ENCODE peak calls at places on chromosomes 7 and 10, in six cellular contexts. N is body of pancreas, D is transverse colon, K is esophagus muscularis mucosa, E is HCT116, B is uterus. Y is an unnamed sample. For H3K36me3, the result is how much of the 10 kb centered on the place peaks cover.

GRCh38 chr7:71705217-71705616 is 573.3 kb downstream of the GALNT17 start:
- DNase-seq in N (no peak), D (no peak), K (no peak), E (no peak), B (no peak), Y (no peak)

GRCh38 chr10:104260775-104261115 is 6.1 kb downstream of the GSTO1 start:
- DNase-seq in N (no peak), D (no peak), K (no peak), E (no peak), B (no peak), Y (no peak)

GRCh38 chr10:104349623-104350142 is 4.0 kb upstream of the CFAP58 start:
- DNase-seq in N (no peak), D (peak), K (no peak), E (no peak), B (no peak), Y (no peak)

GRCh38 chr7:17297243-17297642 is 1.2 kb upstream of the AHR start:
- DNase-seq in N (no peak), D (no peak), K (no peak), E (no peak), B (no peak), Y (no peak)

GRCh38 chr7:115937960-115938359 is 92.6 kb downstream of the TFEC start:
- DNase-seq in N (no peak), D (no peak), K (no peak), E (no peak), B (no peak), Y (no peak)

GRCh38 chr10:335151-335800 is 200.0 kb downstream of the ZMYND11 start:
- DNase-seq in N (no peak), D (no peak), K (no peak), E (no peak), B (no peak), Y (no peak)

GRCh38 chr7:140402178-140402835 is 1.6 kb upstream of the RAB19 start:
- DNase-seq in N (no peak), D (no peak), K (no peak), E (no peak), B (no peak), Y (no peak)

GRCh38 chr7:23696916-23697441 is 13.0 kb upstream of the STK31 start:
- DNase-seq in N (peak), D (peak), K (no peak), E (peak), B (no peak), Y (no peak)

GRCh38 chr7:92740713-92741126 is 95.7 kb downstream of the CDK6 start:
- DNase-seq in N (no peak), D (no peak), K (no peak), E (no peak), B (no peak), Y (no peak)

GRCh38 chr10:6465854-6466524 is 114.1 kb downstream of the PRKCQ start:
- DNase-seq in N (no peak), D (no peak), K (no peak), E (no peak), B (no peak), Y (no peak)

GRCh38 chr7:81457858-81458522 is 311.9 kb downstream of the HGF start:
- DNase-seq in N (no peak), D (no peak), K (no peak), E (peak), B (no peak), Y (no peak)

GRCh38 chr7:18437086-18437485 is 58.5 kb upstream of the HDAC9 start:
- DNase-seq in N (no peak), D (no peak), K (no peak), E (no peak), B (no peak), Y (no peak)

GRCh38 chr10:1214882-1215540 is 158.8 kb downstream of the WDR37 start:
- DNase-seq in N (no peak), D (no peak), K (no peak), E (no peak), B (no peak), Y (no peak)

GRCh38 chr7:90961037-90961725 is 303.1 kb upstream of the FZD1 start:
- DNase-seq in N (no peak), D (no peak), K (no peak), E (no peak), B (no peak), Y (no peak)

GRCh38 chr7:36037121-36037662 is 115.9 kb upstream of the EEPD1 start:
- DNase-seq in N (peak), D (peak), K (no peak), E (no peak), B (peak), Y (no peak)

GRCh38 chr7:28957822-28958234 is 302 bp downstream of the TRIL start:
- DNase-seq in N (no peak), D (no peak), K (peak), E (no peak), B (peak), Y (peak)

GRCh38 chr7:81013036-81013435 is 94.2 kb upstream of the SEMA3C start:
- DNase-seq in N (no peak), D (no peak), K (no peak), E (peak), B (no peak), Y (no peak)

GRCh38 chr7:105502173-105502572 is 19.9 kb downstream of the PUS7 start:
- DNase-seq in N (no peak), D (no peak), K (no peak), E (no peak), B (no peak), Y (no peak)

GRCh38 chr7:80244206-80244956 is 109.8 kb downstream of the GNAI1 start:
- DNase-seq in N (no peak), D (no peak), K (no peak), E (no peak), B (no peak), Y (no peak)

GRCh38 chr7:50657341-50657873 is 92.2 kb upstream of the DDC start:
- DNase-seq in N (no peak), D (peak), K (no peak), E (no peak), B (peak), Y (peak)

GRCh38 chr10:92689663-92690210 is at the start of gene HHEX:
- DNase-seq in N (peak), D (peak), K (peak), E (peak), B (peak), Y (peak)

GRCh38 chr10:71827828-71828227 is 23.2 kb downstream of the PSAP start:
- DNase-seq in N (no peak), D (no peak), K (no peak), E (no peak), B (no peak), Y (no peak)

GRCh38 chr10:71830726-71831125 is 20.3 kb downstream of the PSAP start:
- DNase-seq in N (no peak), D (no peak), K (no peak), E (no peak), B (no peak), Y (no peak)

GRCh38 chr10:71829171-71829570 is 21.9 kb downstream of the PSAP start:
- DNase-seq in N (no peak), D (no peak), K (no peak), E (no peak), B (no peak), Y (no peak)

GRCh38 chr10:71831646-71832552 is 19.2 kb downstream of the PSAP start:
- DNase-seq in N (no peak), D (peak), K (no peak), E (no peak), B (no peak), Y (no peak)

GRCh38 chr10:71828702-71829101 is 22.3 kb downstream of the PSAP start:
- DNase-seq in N (no peak), D (no peak), K (no peak), E (no peak), B (no peak), Y (no peak)
- H3K36me3 ChIP-seq in N (half or more), D (under half), K (half or more), E (under half), B (under half), Y (under half)

DNA sequence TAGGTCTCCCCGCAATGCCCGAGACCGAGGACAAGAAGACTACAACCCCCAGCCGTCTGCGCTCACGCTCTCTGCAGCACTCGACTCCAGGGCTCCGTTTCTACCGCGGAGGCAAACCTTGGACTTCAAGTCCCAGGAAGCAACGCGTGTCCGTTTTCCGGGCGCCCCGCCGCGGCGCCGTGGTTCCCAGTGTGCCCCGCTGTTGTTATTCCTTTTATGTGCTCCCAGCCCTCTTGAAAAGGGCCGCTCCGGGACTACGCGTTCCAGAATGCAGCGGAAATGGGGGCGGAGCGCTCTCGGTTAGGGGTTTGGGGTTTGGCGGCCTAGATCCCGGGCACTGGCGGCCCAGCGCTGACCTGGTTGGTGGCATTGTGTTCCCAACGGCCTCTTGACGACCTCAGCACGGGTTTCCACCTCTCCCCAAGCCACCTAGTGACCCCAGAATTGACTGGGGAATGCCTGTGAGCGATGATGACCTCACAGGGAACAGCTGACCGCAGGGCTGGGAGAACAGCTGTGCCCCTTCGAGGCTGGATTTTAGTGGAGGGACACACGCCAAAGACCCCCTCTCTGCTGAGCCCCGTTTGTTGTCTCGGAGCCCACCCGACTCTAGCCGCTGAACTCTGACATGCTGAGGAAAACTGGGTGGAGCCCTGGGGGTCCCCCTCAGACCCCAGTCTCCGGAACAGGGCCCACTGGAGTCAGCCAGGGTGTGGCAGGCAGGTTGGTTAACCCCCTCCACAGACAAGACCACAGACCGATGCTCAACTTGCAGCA is 480 bp upstream of the CDK5 start:
- DNase-seq in N (peak), D (peak), K (peak), E (peak), B (peak), Y (peak)
- TF ChIP-seq POLR2A in N (peak), D (peak), K (peak), E (peak), B (peak), Y (peak)

GRCh38 chr7:101208794-101209193 is 8.0 kb upstream of the MOGAT3 start:
- DNase-seq in N (no peak), D (no peak), K (no peak), E (no peak), B (no peak), Y (no peak)
- H3K36me3 ChIP-seq in N (under half), D (under half), K (half or more), E (under half), B (under half), Y (under half)

DNA sequence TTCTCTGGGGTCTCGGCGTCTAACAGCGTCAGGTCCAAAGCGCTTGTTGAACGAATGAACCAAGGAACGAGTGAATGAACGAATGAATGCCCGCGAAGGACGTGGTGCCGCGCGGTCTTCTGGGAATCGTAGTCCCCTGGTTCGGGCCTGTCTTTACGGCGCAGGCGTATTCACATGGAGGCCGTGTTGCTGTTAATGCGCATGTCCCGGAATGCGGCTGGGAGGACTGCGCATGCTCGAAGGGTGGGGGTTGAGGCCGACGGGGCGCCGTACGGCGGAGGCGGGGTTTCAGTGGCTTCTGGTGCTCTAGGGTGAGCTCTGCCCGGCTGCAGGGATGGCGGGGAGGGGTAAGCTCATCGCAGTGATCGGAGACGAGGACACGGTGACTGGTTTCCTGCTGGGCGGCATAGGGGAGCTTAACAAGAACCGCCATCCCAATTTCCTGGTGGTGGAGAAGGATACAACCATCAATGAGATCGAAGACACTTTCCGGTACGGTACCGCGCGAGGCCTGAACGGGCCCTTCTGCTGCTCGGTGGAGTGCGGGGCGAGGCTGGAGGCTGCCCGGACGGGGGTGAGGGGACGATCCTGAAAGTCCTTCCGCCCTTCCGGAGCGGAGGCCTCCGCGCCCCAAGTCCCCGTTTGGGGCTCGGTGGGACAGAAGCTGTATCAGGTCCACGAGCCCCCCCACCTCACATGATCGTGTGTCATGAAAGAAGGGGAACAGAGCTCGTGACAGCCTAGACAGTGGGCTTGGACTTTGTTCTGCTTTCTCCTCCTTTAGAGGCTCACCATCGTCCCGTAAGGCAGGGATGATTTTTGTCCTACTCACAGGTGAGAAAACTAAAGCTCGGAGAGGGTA is at the start of gene ATP6V1F:
- DNase-seq in N (peak), D (peak), K (peak), E (peak), B (peak), Y (peak)
- TF ChIP-seq POLR2A in N (peak), D (peak), K (peak), E (peak), B (peak), Y (peak)

GRCh38 chr7:128847721-128848211 is 14.9 kb upstream of the ATP6V1F start:
- DNase-seq in N (no peak), D (no peak), K (no peak), E (no peak), B (no peak), Y (no peak)

GRCh38 chr7:128848289-128849155 is 14.1 kb upstream of the ATP6V1F start:
- DNase-seq in N (no peak), D (no peak), K (no peak), E (no peak), B (no peak), Y (no peak)

GRCh38 chr7:128852537-128853254 is 10.0 kb upstream of the ATP6V1F start:
- DNase-seq in N (no peak), D (no peak), K (no peak), E (no peak), B (no peak), Y (no peak)

GRCh38 chr7:128849156-128849515 is 13.5 kb upstream of the ATP6V1F start:
- DNase-seq in N (no peak), D (no peak), K (no peak), E (no peak), B (no peak), Y (no peak)

DNA sequence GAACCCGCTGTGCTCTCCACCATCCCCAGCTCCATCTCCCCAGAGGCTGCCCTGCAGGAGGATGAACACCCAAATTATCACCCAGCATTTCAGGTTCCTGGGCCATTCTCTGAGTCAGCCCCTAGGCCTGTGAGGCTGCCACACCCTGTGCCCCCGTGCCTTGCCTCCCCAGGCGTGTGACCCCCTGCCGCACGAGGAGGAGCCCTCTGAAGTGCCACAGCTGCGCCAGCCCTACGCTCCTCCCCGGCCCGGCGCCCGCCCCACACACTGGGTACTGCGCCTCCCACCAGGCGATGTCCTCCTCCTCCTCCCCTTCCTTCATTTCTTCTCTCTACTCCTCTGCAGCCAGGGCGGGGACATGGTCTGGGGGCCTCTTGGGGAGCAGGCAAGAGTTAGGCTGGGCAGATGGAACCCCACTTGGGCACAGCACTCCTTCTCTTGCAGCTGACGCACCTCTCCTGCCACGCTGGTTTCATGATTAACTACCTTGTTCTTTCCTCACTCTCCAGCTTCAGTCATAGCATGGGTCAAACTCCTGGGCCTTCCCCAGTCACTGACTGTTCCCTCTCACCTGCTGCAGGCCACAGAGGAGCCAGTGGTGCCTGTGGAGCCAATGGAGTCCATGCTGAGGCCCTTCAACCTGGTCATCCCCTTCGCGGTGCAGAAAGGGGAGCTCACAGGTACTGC is 12.7 kb upstream of the ATP6V1F start:
- DNase-seq in N (no peak), D (no peak), K (no peak), E (no peak), B (no peak), Y (no peak)
- H3K36me3 ChIP-seq in N (under half), D (under half), K (half or more), E (under half), B (under half), Y (under half)

DNA sequence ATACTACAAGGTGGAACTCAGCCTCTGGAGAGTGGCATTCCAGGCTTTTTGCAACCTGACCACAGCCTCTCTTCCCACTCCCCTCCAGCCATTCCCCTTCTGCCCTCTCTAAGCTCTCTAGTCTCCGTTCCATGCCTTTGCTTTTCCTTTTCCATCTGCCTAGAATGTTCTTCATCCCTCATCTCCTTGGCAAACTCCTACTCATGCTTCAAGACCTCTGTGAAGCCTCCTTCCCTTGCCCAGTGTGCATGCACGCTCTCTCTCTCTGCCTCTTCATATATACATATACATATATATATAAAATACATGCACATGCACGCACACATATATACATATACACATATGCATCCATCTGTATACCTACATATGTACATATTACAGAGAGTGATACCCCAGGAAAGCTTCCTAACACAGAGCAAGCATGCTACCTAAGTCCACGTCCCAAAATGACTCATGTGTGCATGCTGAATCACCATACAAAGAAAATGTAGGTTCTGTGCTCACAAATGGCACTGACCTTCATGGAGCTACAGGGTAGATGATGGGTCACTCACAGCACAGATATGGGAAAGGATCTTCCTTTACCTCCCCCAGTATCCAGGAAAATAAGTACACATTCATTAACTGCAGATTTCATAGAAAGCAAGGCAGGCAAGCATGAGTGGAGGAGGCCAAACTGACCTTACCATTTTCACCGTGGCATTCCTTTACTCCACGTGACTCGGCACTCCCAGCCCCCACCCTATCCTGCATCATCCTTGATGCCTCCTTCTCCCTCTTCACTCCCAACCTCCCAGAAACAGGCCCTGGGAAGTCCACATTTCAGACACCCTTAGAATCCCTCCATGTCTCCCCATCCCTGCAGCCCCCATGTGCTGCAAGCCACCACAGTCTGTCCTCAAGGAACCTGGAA is 238.4 kb upstream of the ZMIZ1 start:
- DNase-seq in N (no peak), D (no peak), K (no peak), E (no peak), B (no peak), Y (no peak)
- TF ChIP-seq POLR2A in N (no peak), D (no peak), K (no peak), E (no peak), B (no peak), Y (no peak)

DNA sequence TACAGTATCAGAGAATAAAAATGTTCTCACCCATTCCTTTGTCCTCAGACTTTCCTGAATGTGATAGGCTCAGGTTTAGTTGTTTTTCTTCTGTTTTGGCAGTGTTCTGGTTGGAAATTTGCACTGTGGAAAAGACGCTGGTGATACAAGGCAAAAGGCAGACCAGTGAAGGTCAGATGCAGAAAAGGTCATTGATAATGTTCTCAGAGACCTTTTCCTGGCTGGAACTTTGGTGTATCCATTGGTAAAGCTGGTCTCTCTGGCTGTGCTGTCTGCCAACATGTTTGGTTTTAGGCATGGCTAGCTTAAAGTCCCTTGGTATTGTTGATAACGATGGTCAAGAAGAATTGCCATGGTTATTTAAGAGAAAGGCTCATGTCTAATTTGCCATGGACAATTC is 11.5 kb downstream of the ARID5B start:
- DNase-seq in N (no peak), D (no peak), K (no peak), E (no peak), B (no peak), Y (no peak)
- H3K36me3 ChIP-seq in N (under half), D (under half), K (under half), E (under half), B (under half), Y (under half)

GRCh38 chr10:102408728-102409603 is 9.6 kb downstream of the PSD start:
- DNase-seq in N (peak), D (peak), K (no peak), E (no peak), B (peak), Y (peak)
- TF ChIP-seq POLR2A in N (peak), D (peak), K (no peak), E (no peak), B (peak), Y (no peak)